ENCODE peak calls at places on chromosomes 6 and 20, in six cellular contexts. G is stomach, C is IMR-90, R is hepatocyte, S is tibial artery, D is endothelial cell of umbilical vein. P is an unnamed sample.
A peak's percentile ranks its signal among the peaks of the same experiment; 100 is the strongest.

GRCh38 chr6:105042648-105043047 is 85.7 kb downstream of the LIN28B start:
- DNase-seq in G (no peak), C (no peak), R (no peak), S (no peak), D (no peak), P (no peak)

GRCh38 chr6:93238632-93239031 is 180.7 kb downstream of the EPHA7 start:
- DNase-seq in G (no peak), C (no peak), R (no peak), S (no peak), D (no peak), P (no peak)

GRCh38 chr20:3222635-3223600 is 13.6 kb downstream of the ITPA start:
- DNase-seq in G (no peak), C (no peak), R (peak; percentile 61), S (no peak), D (no peak), P (no peak)

GRCh38 chr6:20117474-20117873 is 94.8 kb downstream of the MBOAT1 start:
- DNase-seq in G (no peak), C (peak; percentile 19), R (peak; percentile 34), S (no peak), D (no peak), P (no peak)

GRCh38 chr20:63897978-63898561 is 3.1 kb downstream of the DNAJC5 start:
- DNase-seq in G (no peak), C (no peak), R (no peak), S (no peak), D (no peak), P (no peak)

GRCh38 chr6:39934060-39934757 is at the start of gene MOCS1:
- DNase-seq in G (peak; percentile 84), C (peak; percentile 47), R (peak; percentile 83), S (peak; percentile 94), D (peak; percentile 73), P (peak; percentile 78)

GRCh38 chr20:41277049-41277448 is 40.5 kb downstream of the ZHX3 start:
- DNase-seq in G (no peak), C (no peak), R (no peak), S (no peak), D (no peak), P (no peak)

GRCh38 chr6:122025104-122025503 is 374.3 kb upstream of the HSF2 start:
- DNase-seq in G (no peak), C (no peak), R (no peak), S (no peak), D (no peak), P (no peak)

GRCh38 chr6:53795702-53796450 is 1.1 kb downstream of the LRRC1 start:
- DNase-seq in G (peak; percentile 60), C (peak; percentile 28), R (peak; percentile 68), S (peak; percentile 80), D (peak; percentile 49), P (peak; percentile 35)

GRCh38 chr20:5741089-5741488 is 9.1 kb upstream of the SHLD1 start:
- DNase-seq in G (no peak), C (peak; percentile 76), R (no peak), S (no peak), D (no peak), P (no peak)

GRCh38 chr20:703010-703409 is 27.4 kb upstream of the SCRT2 start:
- DNase-seq in G (no peak), C (no peak), R (no peak), S (no peak), D (no peak), P (no peak)

GRCh38 chr6:107458687-107459282 is 579 bp downstream of the PDSS2 start:
- DNase-seq in G (no peak), C (peak; percentile 22), R (peak; percentile 35), S (no peak), D (peak; percentile 50), P (no peak)
- H3K27ac ChIP-seq in G (peak overlapping the region; percentile 93), C (peak overlapping the region; percentile 76), R (peak overlapping the region; percentile 77), S (peak overlapping the region; percentile 92), D (peak overlapping the region; percentile 22), P (peak overlapping the region; percentile 99)

GRCh38 chr6:134826889-134827737 is 122.8 kb downstream of the ALDH8A1 start:
- DNase-seq in G (peak; percentile 28), C (peak; percentile 81), R (no peak), S (peak; percentile 92), D (no peak), P (peak; percentile 61)
- TF ChIP-seq CTCF in G (no peak), C (no peak), R (no peak), S (peak; percentile 32), D (no peak), P (no peak)

GRCh38 chr6:111732390-111732789 is 126.7 kb upstream of the TRAF3IP2 start:
- DNase-seq in G (no peak), C (no peak), R (no peak), S (no peak), D (no peak), P (no peak)
- H3K4me1 ChIP-seq in G (peaks cover 59% of the 10 kb centered on the region), C (peaks cover 18% of the 10 kb centered on the region), R (no peaks in the 10 kb centered on the region), S (no peaks in the 10 kb centered on the region), D (peaks cover 12% of the 10 kb centered on the region), P (peaks cover 8% of the 10 kb centered on the region)

GRCh38 chr6:145073811-145074210 is 661.5 kb downstream of the EPM2A start:
- DNase-seq in G (no peak), C (peak; percentile 49), R (no peak), S (no peak), D (no peak), P (no peak)

GRCh38 chr6:145074805-145075204 is 660.5 kb downstream of the EPM2A start:
- DNase-seq in G (no peak), C (no peak), R (no peak), S (no peak), D (no peak), P (no peak)

GRCh38 chr6:145077382-145077781 is 657.9 kb downstream of the EPM2A start:
- DNase-seq in G (no peak), C (no peak), R (no peak), S (no peak), D (no peak), P (no peak)

GRCh38 chr6:145075425-145075824 is 659.9 kb downstream of the EPM2A start:
- DNase-seq in G (no peak), C (no peak), R (no peak), S (no peak), D (no peak), P (no peak)

DNA sequence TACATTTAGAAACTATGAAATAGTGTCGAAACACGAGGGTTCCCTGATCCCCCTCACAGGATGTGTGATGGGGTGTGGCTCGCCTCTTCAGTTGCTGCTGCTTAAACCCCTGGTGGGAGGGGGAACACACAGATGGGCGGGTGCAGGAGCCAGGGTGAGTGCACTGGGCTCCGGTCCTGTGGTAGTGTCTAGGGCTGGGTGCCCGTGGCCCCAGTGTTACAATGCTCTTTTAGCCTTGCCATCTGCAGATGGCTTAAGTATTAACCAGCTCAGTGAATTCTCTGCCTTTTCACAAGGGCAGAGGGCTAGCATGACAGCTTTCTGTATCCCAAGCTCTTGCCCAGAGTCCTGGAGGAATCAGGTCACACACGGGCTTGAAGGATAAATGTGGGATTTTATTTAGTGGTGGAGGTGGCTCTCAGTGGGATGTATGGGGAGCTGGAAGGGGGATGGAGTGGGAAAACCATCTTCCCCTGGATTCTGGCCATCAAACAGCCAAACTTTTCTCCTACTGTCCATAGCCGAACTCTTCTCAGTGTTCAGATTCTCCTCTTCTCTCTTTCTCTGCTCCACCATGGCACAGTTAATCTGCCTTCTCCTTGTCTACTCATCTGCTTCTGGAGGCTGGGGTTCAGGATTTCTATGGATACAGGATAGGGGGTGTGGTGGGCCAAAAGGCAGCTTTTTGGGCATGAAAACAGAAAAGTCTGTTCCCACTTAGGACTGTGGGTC is 659.0 kb downstream of the EPM2A start:
- DNase-seq in G (no peak), C (no peak), R (no peak), S (no peak), D (no peak), P (no peak)
- H3K27ac ChIP-seq in G (no peak overlapping the region), C (no peak overlapping the region), R (no peak overlapping the region), S (no peak overlapping the region), D (no peak overlapping the region), P (no peak overlapping the region)

GRCh38 chr6:102114402-102114801 is 720.9 kb downstream of the GRIK2 start:
- DNase-seq in G (no peak), C (no peak), R (peak; percentile 18), S (no peak), D (no peak), P (no peak)
- TF ChIP-seq CTCF in G (no peak), C (no peak), R (no peak), S (no peak), D (no peak), P (no peak)